ENCODE peak calls at places on chromosomes 12 and 14, in four cellular contexts. E is HCT116, S is stomach, G is body of pancreas. R is an unnamed sample. For H3K4me1, the result is how much of the 10 kb centered on the place peaks cover.

GRCh38 chr12:79982371-79983062 is 47.6 kb upstream of the PPP1R12A start:
- DNase-seq in G (no peak), E (no peak), S (no peak), R (no peak)

GRCh38 chr14:103923863-103924262 is 4.4 kb upstream of the TDRD9 start:
- DNase-seq in G (no peak), S (no peak), E (no peak), R (no peak)

GRCh38 chr14:77040995-77041744 is 12.7 kb upstream of the IRF2BPL start:
- DNase-seq in G (peak), S (no peak), E (no peak), R (no peak)

GRCh38 chr14:93956514-93957332 is 19.6 kb downstream of the ASB2 start:
- DNase-seq in E (no peak), G (no peak), S (no peak), R (no peak)

GRCh38 chr12:60494249-60494648 is 898.4 kb downstream of the SLC16A7 start:
- DNase-seq in S (no peak), E (peak), G (peak), R (no peak)

GRCh38 chr12:67237231-67237630 is 31.9 kb upstream of the CAND1 start:
- DNase-seq in G (no peak), S (no peak), E (no peak), R (no peak)

GRCh38 chr12:25155031-25155576 is 39.9 kb downstream of the DNAI7 start:
- DNase-seq in E (peak), G (no peak), S (no peak), R (no peak)

GRCh38 chr12:26953447-26953846 is 15.2 kb downstream of the FGFR1OP2 start:
- DNase-seq in S (no peak), E (no peak), G (peak), R (no peak)

GRCh38 chr14:35506927-35507326 is 27.0 kb upstream of the INSM2 start:
- DNase-seq in S (no peak), E (no peak), G (no peak), R (no peak)

GRCh38 chr12:131613678-131614077 is 97.2 kb upstream of the SFSWAP start:
- DNase-seq in S (no peak), G (no peak), E (no peak), R (no peak)

GRCh38 chr14:103847954-103848719 is 762 bp upstream of the PPP1R13B start:
- DNase-seq in S (no peak), E (no peak), G (peak), R (no peak)

GRCh38 chr14:100782516-100783320 is 43.2 kb upstream of the MEG3 start:
- DNase-seq in S (no peak), G (peak), E (no peak), R (no peak)

GRCh38 chr14:65412189-65412846 is at the start of gene FUT8:
- DNase-seq in G (peak), E (peak), S (peak), R (peak)
- TF ChIP-seq POLR2A in G (peak), E (peak), S (peak), R (peak)

DNA sequence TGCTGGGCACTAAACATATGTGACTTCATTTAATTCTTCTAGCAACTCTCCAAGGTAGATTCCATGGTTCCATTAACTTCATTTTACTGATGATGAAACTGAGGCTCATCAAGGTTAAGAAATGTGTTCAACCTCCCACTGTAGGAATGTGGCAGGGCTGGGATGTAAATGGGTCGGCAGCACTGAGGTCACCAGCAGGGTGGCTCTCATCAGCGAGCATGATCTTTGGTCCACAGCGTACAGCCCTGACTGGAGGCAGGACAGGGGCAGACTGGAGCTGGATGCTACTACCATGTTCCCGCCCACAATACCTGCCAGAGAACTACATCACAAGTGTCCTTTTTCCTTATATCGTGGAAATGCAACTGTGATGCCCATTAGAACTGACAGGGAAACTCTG is 4.6 kb downstream of the APPL2 start:
- DNase-seq in G (no peak), S (no peak), E (no peak), R (no peak)
- H3K4me1 ChIP-seq in G (under half), S (half or more), E (under half), R (under half)

GRCh38 chr14:52021971-52022600 is 32.7 kb downstream of the RTRAF start:
- DNase-seq in E (no peak), G (no peak), S (no peak), R (no peak)
- H3K27ac ChIP-seq in E (no peak), G (no peak), S (no peak), R (no peak)

GRCh38 chr12:11650697-11651281 is 1.3 kb downstream of the ETV6 start:
- DNase-seq in E (no peak), S (no peak), G (peak), R (no peak)

GRCh38 chr12:11648514-11649412 is 711 bp upstream of the ETV6 start:
- DNase-seq in E (peak), G (peak), S (peak), R (peak)

GRCh38 chr12:11650279-11650696 is 814 bp downstream of the ETV6 start:
- DNase-seq in G (peak), E (no peak), S (no peak), R (no peak)

GRCh38 chr12:11651377-11651776 is 1.9 kb downstream of the ETV6 start:
- DNase-seq in E (no peak), S (no peak), G (no peak), R (no peak)

DNA sequence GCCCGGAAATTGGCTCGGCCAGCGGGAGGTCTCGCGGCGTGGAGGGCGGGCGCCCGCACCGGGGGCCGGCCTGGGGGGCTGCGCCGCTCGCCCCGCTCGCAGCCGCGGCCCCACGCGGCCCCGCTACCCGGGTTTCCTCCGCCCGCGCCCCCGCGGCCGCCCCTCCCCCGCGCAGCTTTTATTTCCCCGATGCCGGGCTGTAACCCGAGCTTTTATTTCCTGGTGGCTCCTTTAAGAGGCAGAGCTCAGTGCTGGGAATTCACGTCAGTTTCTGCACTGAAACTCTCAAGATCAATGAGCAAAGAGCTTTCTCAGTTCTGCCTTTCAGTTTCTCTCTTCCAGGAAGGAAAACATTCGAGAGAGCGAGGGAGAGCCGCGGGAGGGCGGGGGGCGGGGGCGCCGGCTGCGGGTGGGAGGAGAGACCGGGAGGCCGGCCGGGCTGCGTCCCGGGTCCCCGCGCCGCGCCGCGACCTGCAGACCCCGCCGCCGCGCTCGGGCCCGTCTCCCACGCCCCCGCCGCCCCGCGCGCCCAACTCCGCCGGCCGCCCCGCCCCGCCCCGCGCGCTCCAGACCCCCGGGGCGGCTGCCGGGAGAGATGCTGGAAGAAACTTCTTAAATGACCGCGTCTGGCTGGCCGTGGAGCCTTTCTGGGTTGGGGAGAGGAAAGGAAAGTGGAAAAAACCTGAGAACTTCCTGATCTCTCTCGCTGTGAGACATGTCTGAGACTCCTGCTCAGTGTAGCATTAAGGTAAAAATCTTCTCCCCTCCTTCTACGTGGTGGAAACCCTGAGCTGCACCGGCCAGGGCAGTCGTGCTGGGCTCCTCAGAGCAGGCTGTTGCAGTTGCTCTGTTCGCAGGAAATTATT is at the start of gene ETV6:
- DNase-seq in S (peak), E (peak), G (peak), R (peak)
- TF ChIP-seq POLR2A in S (no peak), E (no peak), G (no peak), R (no peak)

GRCh38 chr12:64173456-64173855 is 48.6 kb downstream of the KICS2 start:
- DNase-seq in S (no peak), E (no peak), G (peak), R (no peak)
- H3K4me1 ChIP-seq in S (under half), E (under half), G (under half), R (under half)

GRCh38 chr12:113899042-113899843 is 66.9 kb downstream of the RBM19 start:
- DNase-seq in S (no peak), G (peak), E (no peak), R (no peak)
- H3K27ac ChIP-seq in S (no peak), G (peak), E (no peak), R (no peak)

R was measured in tibial nerve.